ENCODE peak calls at places on chromosomes 2 and 18, in five cellular contexts. O, P, C, K and G are unnamed samples.

GRCh38 chr2:6823111-6823510 is 42.6 kb downstream of the CMPK2 start:
- DNase-seq in O (no peak), P (peak), C (no peak), K (no peak), G (no peak)

GRCh38 chr2:120864981-120865380 is 129.3 kb downstream of the GLI2 start:
- DNase-seq in O (no peak), P (no peak), C (peak), K (no peak), G (no peak)

GRCh38 chr2:36633470-36634092 is 35.6 kb upstream of the FEZ2 start:
- DNase-seq in O (no peak), P (no peak), C (no peak), K (no peak), G (no peak)

GRCh38 chr2:74891136-74891764 is 57.3 kb downstream of the HK2 start:
- DNase-seq in O (no peak), P (no peak), C (no peak), K (no peak), G (no peak)

GRCh38 chr2:23480991-23481797 is 96.2 kb downstream of the KLHL29 start:
- DNase-seq in O (peak), P (peak), C (no peak), K (no peak), G (no peak)

GRCh38 chr2:164903944-164904343 is 51.4 kb downstream of the SLC38A11 start:
- DNase-seq in O (peak), P (no peak), C (no peak), K (peak), G (no peak)

GRCh38 chr2:100832885-100833284 is 12.9 kb downstream of the NPAS2 start:
- DNase-seq in O (no peak), P (no peak), C (no peak), K (no peak), G (no peak)

GRCh38 chr2:47041891-47042684 is 113.0 kb downstream of the STPG4 start:
- DNase-seq in O (no peak), P (no peak), C (no peak), K (no peak), G (no peak)

GRCh38 chr18:8409151-8409550 is 200.1 kb upstream of the RAB12 start:
- DNase-seq in O (no peak), P (no peak), C (no peak), K (no peak), G (no peak)

GRCh38 chr2:24885221-24886113 is 34.6 kb downstream of the ADCY3 start:
- DNase-seq in O (no peak), P (no peak), C (no peak), K (no peak), G (peak)

GRCh38 chr2:1736045-1736444 is 8.3 kb downstream of the PXDN start:
- DNase-seq in O (no peak), P (peak), C (no peak), K (no peak), G (no peak)

GRCh38 chr2:196939381-196939780 is 12.9 kb upstream of the PGAP1 start:
- DNase-seq in O (no peak), P (peak), C (no peak), K (no peak), G (no peak)

GRCh38 chr2:135473567-135473966 is 57.5 kb downstream of the ZRANB3 start:
- DNase-seq in O (peak), P (peak), C (no peak), K (no peak), G (peak)

GRCh38 chr2:8799004-8799403 is 38.4 kb downstream of the KIDINS220 start:
- DNase-seq in O (no peak), P (no peak), C (no peak), K (no peak), G (no peak)

GRCh38 chr18:11154983-11155759 is 5.8 kb upstream of the PIEZO2 start:
- DNase-seq in O (no peak), P (no peak), C (no peak), K (no peak), G (no peak)

GRCh38 chr2:142603761-142604160 is 273.7 kb upstream of the KYNU start:
- DNase-seq in O (no peak), P (peak), C (no peak), K (no peak), G (no peak)

GRCh38 chr2:202491514-202491913 is 115.4 kb downstream of the BMPR2 start:
- DNase-seq in O (no peak), P (no peak), C (no peak), K (no peak), G (no peak)

GRCh38 chr18:47383729-47384128 is 132.3 kb upstream of the SKOR2 start:
- DNase-seq in O (no peak), P (no peak), C (no peak), K (no peak), G (no peak)

GRCh38 chr2:167745667-167746066 is 501.7 kb downstream of the STK39 start:
- DNase-seq in O (no peak), P (no peak), C (no peak), K (no peak), G (no peak)

GRCh38 chr2:217899231-217900009 is 103.4 kb downstream of the TNS1 start:
- DNase-seq in O (peak), P (peak), C (peak), K (peak), G (peak)

GRCh38 chr2:45190481-45190880 is 181.2 kb upstream of the SIX2 start:
- DNase-seq in O (no peak), P (peak), C (no peak), K (no peak), G (no peak)

GRCh38 chr2:42117923-42118758 is 51.0 kb upstream of the EML4 start:
- DNase-seq in O (peak), P (peak), C (no peak), K (no peak), G (no peak)

GRCh38 chr2:173713904-173714555 is 251.1 kb downstream of the SP3 start:
- DNase-seq in O (no peak), P (no peak), C (no peak), K (no peak), G (no peak)

GRCh38 chr2:144553379-144553778 is 33.5 kb upstream of the ZEB2 start:
- DNase-seq in O (no peak), P (peak), C (no peak), K (no peak), G (no peak)

GRCh38 chr2:195533771-195534642 is 123.0 kb upstream of the SLC39A10 start:
- DNase-seq in O (no peak), P (peak), C (no peak), K (no peak), G (no peak)

GRCh38 chr2:37180006-37180639 is 8.3 kb downstream of the SULT6B1 start:
- DNase-seq in O (no peak), P (no peak), C (no peak), K (no peak), G (no peak)

GRCh38 chr18:12531747-12532146 is 124.0 kb downstream of the PRELID3A start:
- DNase-seq in O (no peak), P (no peak), C (no peak), K (no peak), G (no peak)

GRCh38 chr2:85169581-85169980 is 36.4 kb downstream of the TCF7L1 start:
- DNase-seq in O (no peak), P (no peak), C (no peak), K (no peak), G (no peak)

GRCh38 chr2:28357055-28357454 is 35.6 kb upstream of the FOSL2 start:
- DNase-seq in O (no peak), P (no peak), C (no peak), K (no peak), G (no peak)

GRCh38 chr18:63169853-63170252 is 149.7 kb downstream of the BCL2 start:
- DNase-seq in O (no peak), P (no peak), C (no peak), K (no peak), G (no peak)

GRCh38 chr2:174840436-174840835 is 76.2 kb upstream of the CHRNA1 start:
- DNase-seq in O (no peak), P (peak), C (no peak), K (no peak), G (no peak)

GRCh38 chr18:4631239-4631638 is 176.1 kb upstream of the DLGAP1 start:
- DNase-seq in O (no peak), P (no peak), C (no peak), K (no peak), G (no peak)

GRCh38 chr18:12769644-12770440 is 67.0 kb downstream of the PSMG2 start:
- DNase-seq in O (no peak), P (peak), C (no peak), K (no peak), G (no peak)

GRCh38 chr2:217360781-217361485 is 501.1 kb upstream of the TNP1 start:
- DNase-seq in O (no peak), P (peak), C (no peak), K (no peak), G (no peak)

DNA sequence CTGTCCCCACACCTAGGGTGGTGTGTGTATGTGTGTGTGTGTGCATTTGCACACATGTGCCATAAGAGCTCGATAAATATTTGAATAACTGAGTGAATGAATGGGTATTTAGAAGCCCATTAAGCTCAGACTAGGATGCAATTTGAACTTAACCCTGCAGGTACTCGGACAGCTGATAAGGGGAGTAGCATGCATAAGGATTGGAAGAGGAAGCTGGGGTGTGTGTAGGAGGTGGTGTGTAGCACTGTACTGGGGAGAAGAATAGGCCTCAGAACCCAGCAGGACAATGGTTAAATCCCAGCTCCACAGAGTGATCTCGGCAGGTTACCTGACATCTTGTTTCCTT is 1.8 kb upstream of the KCNF1 start:
- DNase-seq in O (no peak), P (no peak), C (no peak), K (no peak), G (no peak)
- TF ChIP-seq CTCF in O (no peak), P (no peak), C (no peak), K (peak), G (no peak)

GRCh38 chr2:18265614-18266013 is 294.8 kb downstream of the RDH14 start:
- DNase-seq in O (no peak), P (no peak), C (no peak), K (no peak), G (no peak)

GRCh38 chr2:18262601-18263000 is 297.9 kb downstream of the RDH14 start:
- DNase-seq in O (no peak), P (no peak), C (no peak), K (no peak), G (no peak)

GRCh38 chr2:18267501-18267900 is 293.0 kb downstream of the RDH14 start:
- DNase-seq in O (no peak), P (no peak), C (no peak), K (no peak), G (no peak)

GRCh38 chr2:18268400-18268799 is 292.1 kb downstream of the RDH14 start:
- DNase-seq in O (no peak), P (no peak), C (no peak), K (no peak), G (no peak)

DNA sequence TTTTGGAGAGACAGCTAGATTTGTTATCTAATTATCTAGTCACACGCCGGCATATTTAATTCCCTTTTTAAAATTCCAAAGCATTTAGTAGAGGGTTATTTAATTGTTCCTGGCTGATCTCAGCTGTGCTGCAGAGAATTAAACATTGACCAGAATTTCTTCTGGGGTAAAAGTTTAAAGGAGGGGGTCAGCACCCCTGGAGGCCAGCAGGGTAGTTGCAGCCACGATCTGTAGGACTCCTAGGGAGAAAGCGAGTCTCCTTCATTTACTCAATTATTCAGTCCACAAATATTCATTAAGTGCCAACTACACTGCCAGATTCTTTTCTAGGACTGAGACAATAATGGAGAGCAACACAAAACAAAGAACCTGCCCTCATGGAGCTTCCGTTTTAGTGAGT is 294.3 kb downstream of the RDH14 start:
- DNase-seq in O (no peak), P (no peak), C (no peak), K (no peak), G (no peak)
- TF ChIP-seq CTCF in O (peak), P (peak), C (no peak), K (peak), G (no peak)

GRCh38 chr2:11411244-11411643 is 54.7 kb downstream of the E2F6 start:
- DNase-seq in O (no peak), P (no peak), C (no peak), K (no peak), G (no peak)

GRCh38 chr2:11410101-11410500 is 55.9 kb downstream of the E2F6 start:
- DNase-seq in O (no peak), P (no peak), C (no peak), K (no peak), G (no peak)

GRCh38 chr2:11409184-11409959 is 56.6 kb downstream of the E2F6 start:
- DNase-seq in O (no peak), P (no peak), C (no peak), K (no peak), G (no peak)

GRCh38 chr2:11412449-11412810 is 53.5 kb downstream of the E2F6 start:
- DNase-seq in O (no peak), P (no peak), C (no peak), K (no peak), G (no peak)

DNA sequence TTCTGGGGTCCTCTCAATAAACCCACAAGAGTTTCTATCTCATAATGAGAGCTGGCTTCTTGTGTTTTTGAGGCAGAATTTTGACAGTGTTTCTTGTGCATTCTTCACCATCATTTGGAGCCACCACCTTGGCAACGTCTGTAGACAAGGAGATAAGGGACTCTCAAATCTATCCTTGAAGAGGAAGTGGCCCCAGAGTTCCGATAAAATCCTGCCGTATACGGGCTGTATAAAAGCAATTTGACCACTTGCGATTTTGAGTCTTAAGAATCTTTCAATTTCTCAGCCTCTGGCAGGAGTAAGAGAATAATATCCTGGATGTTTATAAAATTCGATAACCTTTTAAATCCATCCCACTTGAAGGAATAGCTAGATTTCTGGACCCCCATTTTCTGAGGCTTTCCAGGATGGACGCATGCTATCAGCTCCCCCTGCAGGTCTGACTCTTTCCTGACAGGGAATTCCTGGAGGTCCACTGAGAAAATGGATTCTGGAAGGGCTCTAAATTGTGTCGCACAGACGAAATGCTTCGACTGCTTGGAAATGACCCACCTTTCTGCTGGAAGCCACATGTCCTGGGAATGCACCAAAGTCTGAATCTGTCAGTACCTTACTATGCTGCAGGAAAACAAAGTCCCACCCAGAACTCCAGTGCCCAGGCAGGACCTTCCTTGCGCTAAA is 54.1 kb downstream of the E2F6 start:
- DNase-seq in O (peak), P (peak), C (no peak), K (peak), G (no peak)
- TF ChIP-seq CTCF in O (peak), P (peak), C (peak), K (peak), G (peak)

DNA sequence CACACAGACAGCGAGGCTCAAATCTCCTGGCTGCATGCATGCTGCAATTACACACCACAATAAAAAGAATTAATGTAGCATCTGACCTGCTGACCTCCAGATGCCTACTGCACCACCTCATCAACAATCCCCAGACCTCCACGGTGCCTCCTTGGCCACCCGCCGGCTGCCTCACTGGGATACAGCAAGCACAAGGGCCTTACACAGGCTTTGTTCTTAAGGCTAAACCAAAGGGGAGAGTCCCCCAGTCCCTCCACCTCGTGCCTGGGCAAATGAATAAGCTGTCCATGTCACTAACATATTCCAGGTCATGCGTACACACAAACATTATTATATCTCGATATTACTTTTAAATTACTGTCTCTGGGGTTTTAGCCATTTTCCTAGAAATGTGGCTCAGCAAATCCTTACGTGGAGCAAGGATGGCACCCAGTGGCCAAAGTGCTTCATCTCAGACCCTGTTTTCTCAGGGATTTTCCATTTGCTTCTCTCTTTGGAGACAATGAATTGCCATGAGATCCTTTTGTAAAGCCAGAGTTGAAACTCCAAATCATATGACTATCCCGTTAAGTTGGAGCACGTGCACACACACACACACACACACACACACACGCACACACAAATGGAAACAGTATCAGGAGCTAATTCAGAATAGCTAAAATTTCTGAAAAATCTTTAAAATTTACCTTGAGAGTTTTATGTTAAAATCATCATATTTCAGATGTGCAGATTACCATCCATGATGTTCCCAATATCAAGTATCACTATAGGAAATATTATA is 313.8 kb downstream of the PDE11A start:
- DNase-seq in O (peak), P (peak), C (no peak), K (peak), G (no peak)
- TF ChIP-seq CTCF in O (peak), P (peak), C (peak), K (peak), G (no peak)

GRCh38 chr2:101960903-101961286 is 30.9 kb upstream of the IL1R2 start:
- DNase-seq in O (no peak), P (no peak), C (no peak), K (no peak), G (no peak)

GRCh38 chr2:101958071-101958470 is 33.7 kb upstream of the IL1R2 start:
- DNase-seq in O (no peak), P (peak), C (no peak), K (no peak), G (no peak)

GRCh38 chr2:101963198-101963597 is 28.6 kb upstream of the IL1R2 start:
- DNase-seq in O (no peak), P (no peak), C (no peak), K (no peak), G (no peak)

GRCh38 chr2:101962243-101962809 is 29.4 kb upstream of the IL1R2 start:
- DNase-seq in O (no peak), P (no peak), C (no peak), K (no peak), G (no peak)

DNA sequence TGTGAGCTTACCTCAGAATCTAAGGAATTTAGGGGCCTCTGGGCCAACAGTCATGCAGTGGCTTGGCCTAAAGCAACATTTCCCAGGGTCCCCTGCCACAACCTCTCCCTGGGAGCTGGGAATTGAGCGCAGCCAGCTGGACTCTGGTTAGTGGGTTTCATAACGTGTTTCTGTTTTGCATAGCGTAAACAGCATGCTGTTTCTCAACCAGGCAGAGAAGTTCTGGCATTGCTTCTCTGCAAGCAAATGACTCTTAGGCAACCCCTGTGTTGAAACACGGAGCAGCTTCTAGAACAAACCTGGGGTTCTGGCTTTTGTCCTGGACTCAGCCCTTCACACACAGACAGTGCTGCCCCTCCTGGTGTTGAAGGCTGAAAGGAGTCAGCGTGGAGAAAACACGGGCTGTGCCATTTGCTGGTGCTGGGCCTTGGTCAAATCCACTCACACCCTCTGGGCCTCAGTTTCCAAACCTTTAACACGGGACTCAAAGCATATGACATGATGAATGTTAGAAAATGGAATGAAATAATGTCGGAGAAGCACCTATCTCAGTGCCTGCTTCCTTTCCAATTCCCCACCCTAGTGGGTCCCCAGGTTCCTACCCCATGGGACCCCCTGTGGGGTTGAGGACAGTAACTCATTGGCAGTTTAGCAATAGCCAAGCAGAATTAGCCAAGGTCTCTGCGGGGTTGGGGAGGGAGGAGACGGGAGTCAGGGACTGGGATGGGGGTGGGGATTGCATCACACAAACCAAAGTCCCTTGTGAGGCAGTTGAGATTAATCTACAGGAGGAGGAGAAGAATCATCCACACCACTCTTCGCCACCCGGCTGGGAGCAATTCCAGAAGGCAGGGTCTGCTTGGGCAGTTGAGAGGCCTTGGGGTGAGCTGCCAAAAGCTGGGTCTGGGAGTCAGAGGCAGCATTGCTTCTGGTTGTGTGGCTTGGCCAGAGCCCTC is 30.2 kb upstream of the IL1R2 start:
- DNase-seq in O (no peak), P (peak), C (peak), K (no peak), G (no peak)
- TF ChIP-seq CTCF in O (no peak), P (peak), C (no peak), K (no peak), G (no peak)